ENCODE peak calls at places on chromosomes 12 and 14, in seven cellular contexts. H, A, F, D, I, Z and E are unnamed samples.

GRCh38 chr12:132024758-132025157 is 75.0 kb downstream of the EP400 start:
- DNase-seq in F (no peak), I (no peak), D (no peak), Z (no peak), A (no peak), H (no peak), E (no peak)

GRCh38 chr12:114174326-114174725 is 208.2 kb upstream of the RBM19 start:
- DNase-seq in F (no peak), I (no peak), D (no peak), Z (no peak), H (no peak), A (no peak), E (no peak)

GRCh38 chr14:61644185-61644584 is 51.1 kb upstream of the HIF1A start:
- DNase-seq in A (no peak), I (no peak), F (no peak), D (no peak), Z (no peak), H (no peak), E (no peak)

GRCh38 chr14:59126714-59127436 is 61.6 kb upstream of the DAAM1 start:
- DNase-seq in I (peak; percentile 51), F (peak; percentile 75), D (no peak), H (peak; percentile 66), A (no peak), Z (peak; percentile 30), E (no peak)

GRCh38 chr14:55889124-55889523 is 229.1 kb upstream of the PELI2 start:
- DNase-seq in D (no peak), A (no peak), F (no peak), I (no peak), Z (no peak), H (peak; percentile 83), E (no peak)

GRCh38 chr14:99351166-99352007 is 79.4 kb upstream of the BCL11B start:
- DNase-seq in D (no peak), H (no peak), I (no peak), Z (no peak), A (no peak), F (no peak), E (no peak)

GRCh38 chr14:80770114-80770917 is 171.2 kb downstream of the CEP128 start:
- DNase-seq in I (no peak), Z (no peak), F (no peak), A (no peak), D (no peak), H (no peak), E (no peak)

GRCh38 chr12:113826805-113827204 is 139.3 kb downstream of the RBM19 start:
- DNase-seq in F (peak; percentile 49), I (no peak), Z (no peak), A (no peak), H (no peak), D (no peak), E (no peak)

GRCh38 chr12:30463636-30464035 is 232.0 kb downstream of the IPO8 start:
- DNase-seq in H (no peak), Z (no peak), A (no peak), D (no peak), I (no peak), F (no peak), E (no peak)

GRCh38 chr14:49992901-49993335 is 100.0 kb downstream of the ARF6 start:
- DNase-seq in Z (no peak), A (no peak), I (no peak), D (no peak), F (no peak), H (no peak), E (no peak)